ENCODE peak calls at places on chromosomes 13 and 19, in five cellular contexts. Z is GM12891, A is heart left ventricle, E is NCI-H460, Y is cardiac fibroblast. U is an unnamed sample.

GRCh38 chr19:16518483-16519229 is 22.5 kb downstream of the C19orf44 start:
- DNase-seq in A (no peak), Y (no peak), E (no peak), Z (no peak), U (no peak)

GRCh38 chr13:48879854-48880253 is 95.9 kb upstream of the FNDC3A start:
- DNase-seq in A (no peak), E (no peak), Y (no peak), Z (no peak), U (no peak)

GRCh38 chr19:4979211-4979807 is 10.4 kb downstream of the KDM4B start:
- DNase-seq in A (no peak), E (no peak), Y (no peak), Z (no peak), U (no peak)

GRCh38 chr19:30222993-30223865 is 149.0 kb upstream of the ZNF536 start:
- DNase-seq in E (no peak), Y (no peak), A (no peak), Z (no peak), U (peak; percentile 10)

GRCh38 chr19:41298327-41298964 is 11.5 kb upstream of the CCDC97 start:
- DNase-seq in A (peak; percentile 91), Y (peak; percentile 81), E (no peak), Z (no peak), U (peak; percentile 62)

GRCh38 chr13:94479559-94480095 is at the start of gene DCT:
- DNase-seq in Z (no peak), A (no peak), E (no peak), Y (no peak), U (no peak)

GRCh38 chr13:30394798-30395191 is 27.5 kb upstream of the UBE2L5 start:
- DNase-seq in A (no peak), Z (no peak), Y (no peak), E (no peak), U (no peak)

GRCh38 chr13:71606818-71607217 is 260.2 kb downstream of the DACH1 start:
- DNase-seq in Y (no peak), Z (no peak), E (no peak), A (no peak), U (no peak)

GRCh38 chr13:31775686-31776085 is 36.4 kb downstream of the RXFP2 start:
- DNase-seq in Y (peak; percentile 87), A (peak; percentile 63), E (no peak), Z (no peak), U (peak; percentile 20)

GRCh38 chr13:21113851-21114306 is 52.5 kb upstream of the LATS2 start:
- DNase-seq in A (no peak), Z (no peak), Y (no peak), E (no peak), U (no peak)

GRCh38 chr13:65090191-65090590 is 2139.9 kb downstream of the PCDH9 start:
- DNase-seq in A (no peak), E (no peak), Y (no peak), Z (no peak), U (no peak)

GRCh38 chr13:111049791-111050538 is 65.1 kb upstream of the ARHGEF7 start:
- DNase-seq in Z (no peak), E (no peak), Y (peak; percentile 52), A (peak; percentile 56), U (peak; percentile 41)

GRCh38 chr13:114110091-114110829 is 22.2 kb downstream of the RASA3 start:
- DNase-seq in Z (peak; percentile 76), Y (no peak), A (no peak), E (no peak), U (peak; percentile 59)

GRCh38 chr13:83980322-83980721 is 98.0 kb upstream of the SLITRK1 start:
- DNase-seq in E (no peak), A (no peak), Y (no peak), Z (no peak), U (no peak)

GRCh38 chr13:44142540-44142867 is 231.1 kb upstream of the SERP2 start:
- DNase-seq in Y (no peak), A (no peak), Z (no peak), E (no peak), U (no peak)

GRCh38 chr13:20495087-20496023 is 30.3 kb downstream of the CRYL1 start:
- DNase-seq in A (peak; percentile 41), Y (peak; percentile 82), Z (peak; percentile 35), E (peak; percentile 40), U (peak; percentile 82)

U was measured in Ammon's horn.